ENCODE peak calls at places on chromosomes 5 and 9, in four cellular contexts. H, D, Q and F are unnamed samples.

GRCh38 chr5:135986891-135987401 is 32.2 kb upstream of the LECT2 start:
- DNase-seq in Q (no peak), D (no peak), H (no peak), F (no peak)

GRCh38 chr5:2894347-2895135 is 143.1 kb upstream of the IRX2 start:
- DNase-seq in H (no peak), Q (no peak), D (no peak), F (no peak)

GRCh38 chr9:81661339-81661738 is 28.0 kb downstream of the TLE1 start:
- DNase-seq in Q (no peak), H (no peak), D (no peak), F (no peak)

GRCh38 chr5:138946831-138947560 is 71.9 kb upstream of the LRRTM2 start:
- DNase-seq in D (no peak), Q (no peak), H (no peak), F (peak; percentile 21)

GRCh38 chr5:150599917-150600511 is 40.4 kb upstream of the SYNPO start:
- DNase-seq in H (no peak), Q (peak; percentile 79), D (no peak), F (peak; percentile 76)

GRCh38 chr5:59790399-59791130 is 103.0 kb downstream of the PDE4D start:
- DNase-seq in D (no peak), Q (peak; percentile 54), H (no peak), F (no peak)

GRCh38 chr5:97118623-97119022 is 23.8 kb downstream of the LIX1 start:
- DNase-seq in Q (no peak), D (no peak), H (no peak), F (no peak)

GRCh38 chr5:98796197-98796972 is 22.9 kb downstream of the RGMB start:
- DNase-seq in Q (peak; percentile 31), D (peak; percentile 76), H (peak; percentile 56), F (peak; percentile 65)

GRCh38 chr5:73399761-73400160 is 48.8 kb downstream of the FOXD1 start:
- DNase-seq in Q (no peak), H (no peak), D (no peak), F (no peak)

GRCh38 chr5:74588415-74588814 is 52.1 kb downstream of the ENC1 start:
- DNase-seq in H (no peak), Q (no peak), D (no peak), F (no peak)

GRCh38 chr5:31372124-31372523 is 159.8 kb downstream of the DROSHA start:
- DNase-seq in D (no peak), H (no peak), Q (no peak), F (no peak)

GRCh38 chr9:5587024-5587423 is 41.9 kb upstream of the RIC1 start:
- DNase-seq in D (no peak), H (no peak), Q (no peak), F (no peak)

GRCh38 chr5:175717837-175718236 is 60.0 kb downstream of the HRH2 start:
- DNase-seq in H (no peak), Q (no peak), D (no peak), F (no peak)

GRCh38 chr5:110757118-110757729 is 18.4 kb downstream of the SLC25A46 start:
- DNase-seq in D (peak; percentile 83), H (peak; percentile 33), Q (no peak), F (no peak)

GRCh38 chr9:128169925-128170324 is 9.9 kb downstream of the BBLN start:
- DNase-seq in Q (no peak), H (no peak), D (no peak), F (no peak)

GRCh38 chr5:140925806-140926205 is 293 bp upstream of the PCDHAC1 start:
- DNase-seq in H (no peak), D (no peak), Q (no peak), F (no peak)

GRCh38 chr9:114315723-114316363 is 7.1 kb upstream of the ORM1 start:
- DNase-seq in H (no peak), Q (peak; percentile 3), D (no peak), F (no peak)

GRCh38 chr5:130280528-130281217 is 376.4 kb downstream of the CHSY3 start:
- DNase-seq in D (no peak), Q (no peak), H (no peak), F (no peak)

GRCh38 chr5:36059571-36060515 is 6.8 kb downstream of the UGT3A2 start:
- DNase-seq in H (no peak), Q (no peak), D (peak; percentile 34), F (no peak)

GRCh38 chr5:16457853-16458252 is 7.7 kb downstream of the ZNF622 start:
- DNase-seq in D (no peak), Q (no peak), H (no peak), F (no peak)

GRCh38 chr9:133120343-133121199 is 469 bp downstream of the RALGDS start:
- DNase-seq in H (no peak), Q (no peak), D (no peak), F (no peak)

GRCh38 chr5:132136906-132137305 is 63.3 kb downstream of the CSF2 start:
- DNase-seq in Q (no peak), H (no peak), D (no peak), F (no peak)

GRCh38 chr9:84697042-84697441 is 27.5 kb downstream of the NTRK2 start:
- DNase-seq in D (no peak), Q (no peak), H (no peak), F (no peak)

GRCh38 chr9:84699897-84700395 is 30.4 kb downstream of the NTRK2 start:
- DNase-seq in Q (no peak), H (no peak), D (no peak), F (no peak)

GRCh38 chr9:84691634-84692033 is 22.1 kb downstream of the NTRK2 start:
- DNase-seq in D (no peak), H (no peak), Q (no peak), F (no peak)

GRCh38 chr9:84697494-84698114 is 28.1 kb downstream of the NTRK2 start:
- DNase-seq in Q (peak; percentile 18), D (peak; percentile 71), H (no peak), F (peak; percentile 83)

GRCh38 chr9:84694248-84694647 is 24.7 kb downstream of the NTRK2 start:
- DNase-seq in D (no peak), H (no peak), Q (no peak), F (no peak)
- H3K4me3 ChIP-seq in D (no peak overlapping the region), H (no peak overlapping the region), Q (no peak overlapping the region), F (no peak overlapping the region)

GRCh38 chr5:52807037-52807436 is 19.3 kb downstream of the ITGA1 start:
- DNase-seq in Q (no peak), H (no peak), D (no peak), F (no peak)
- H3K4me1 ChIP-seq in Q (peaks cover 26% of the 10 kb centered on the region), H (peaks cover 3% of the 10 kb centered on the region), D (peaks cover 9% of the 10 kb centered on the region), F (peaks cover 93% of the 10 kb centered on the region)

DNA sequence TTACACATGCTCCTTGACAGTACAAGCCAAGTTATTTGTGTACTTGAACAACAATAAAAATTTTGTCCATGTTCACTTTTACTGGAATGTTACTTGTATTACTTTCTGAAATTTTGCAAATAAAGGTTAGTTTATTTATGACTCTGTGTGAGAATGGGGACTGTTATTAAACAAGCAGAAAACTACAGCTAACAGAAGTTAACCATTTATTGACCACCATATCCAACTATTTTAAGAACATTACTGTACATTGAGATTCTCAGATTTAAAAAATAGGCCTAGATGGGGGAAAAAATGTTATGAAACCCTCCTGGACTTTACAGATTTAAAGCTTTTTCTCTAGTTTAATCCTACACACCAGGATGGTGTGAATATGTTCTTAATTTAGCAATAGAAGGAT is 1.8 kb downstream of the SLC25A51 start:
- DNase-seq in D (no peak), H (no peak), Q (no peak), F (no peak)
- H3K4me3 ChIP-seq in D (peak overlapping the region; percentile 79), H (peak overlapping the region; percentile 69), Q (no peak overlapping the region), F (no peak overlapping the region)

DNA sequence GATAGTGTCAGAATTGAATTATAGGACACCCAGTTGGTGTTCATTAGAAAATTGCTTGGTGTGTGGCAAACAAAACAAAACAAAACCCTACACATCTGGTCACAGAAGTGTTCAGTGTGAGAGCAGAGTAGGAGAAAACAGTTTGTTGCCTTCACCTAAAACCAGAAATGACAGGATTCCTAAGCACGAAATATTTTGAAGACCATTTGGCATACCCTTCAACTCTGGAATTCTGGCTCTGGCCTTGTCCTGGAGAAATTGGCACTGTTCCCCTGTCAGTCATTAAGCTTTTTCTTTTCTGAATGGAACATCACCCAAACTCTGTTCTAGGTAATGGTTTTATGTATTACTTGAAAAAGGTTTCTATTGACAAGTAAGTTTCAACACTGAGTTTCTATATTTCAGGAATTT is 110.2 kb upstream of the PCA3 start:
- DNase-seq in Q (no peak), H (no peak), D (no peak), F (no peak)
- H3K4me1 ChIP-seq in Q (no peaks in the 10 kb centered on the region), H (peaks cover 13% of the 10 kb centered on the region), D (peaks cover 14% of the 10 kb centered on the region), F (no peaks in the 10 kb centered on the region)

GRCh38 chr5:161847447-161847846 is 473 bp upstream of the GABRA1 start:
- DNase-seq in Q (no peak), H (no peak), D (no peak), F (no peak)
- H3K4me3 ChIP-seq in Q (no peak overlapping the region), H (no peak overlapping the region), D (no peak overlapping the region), F (no peak overlapping the region)

GRCh38 chr5:118980438-118980837 is 7.9 kb downstream of the DTWD2 start:
- DNase-seq in Q (no peak), D (no peak), H (no peak), F (no peak)
- H3K4me1 ChIP-seq in Q (no peaks in the 10 kb centered on the region), D (no peaks in the 10 kb centered on the region), H (no peaks in the 10 kb centered on the region), F (no peaks in the 10 kb centered on the region)

GRCh38 chr9:124769451-124770358 is 1.4 kb downstream of the NR6A1 start:
- DNase-seq in D (peak; percentile 66), H (no peak), Q (no peak), F (no peak)
- H3K4me3 ChIP-seq in D (peak overlapping the region; percentile 79), H (peak overlapping the region; percentile 31), Q (peak overlapping the region; percentile 43), F (no peak overlapping the region)

GRCh38 chr9:89426389-89426961 is 71.4 kb downstream of the SEMA4D start:
- DNase-seq in Q (no peak), H (no peak), D (no peak), F (no peak)
- H3K4me1 ChIP-seq in Q (no peaks in the 10 kb centered on the region), H (peaks cover 89% of the 10 kb centered on the region), D (peaks cover 15% of the 10 kb centered on the region), F (peaks cover 24% of the 10 kb centered on the region)

GRCh38 chr9:19493845-19494244 is 85.0 kb downstream of the ACER2 start:
- DNase-seq in D (no peak), H (no peak), Q (no peak), F (no peak)

GRCh38 chr9:19490269-19490668 is 81.5 kb downstream of the ACER2 start:
- DNase-seq in H (no peak), Q (no peak), D (no peak), F (no peak)

GRCh38 chr9:19492775-19493173 is 84.0 kb downstream of the ACER2 start:
- DNase-seq in H (no peak), Q (no peak), D (no peak), F (no peak)

GRCh38 chr9:19495186-19496028 is 86.6 kb downstream of the ACER2 start:
- DNase-seq in H (no peak), D (no peak), Q (no peak), F (no peak)

GRCh38 chr9:19493174-19493811 is 84.5 kb downstream of the ACER2 start:
- DNase-seq in H (peak; percentile 37), Q (peak; percentile 28), D (peak; percentile 82), F (peak; percentile 91)
- H3K4me3 ChIP-seq in H (peak overlapping the region; percentile 26), Q (peak overlapping the region; percentile 24), D (no peak overlapping the region), F (no peak overlapping the region)

GRCh38 chr5:52743012-52743411 is 44.7 kb upstream of the ITGA1 start:
- DNase-seq in D (no peak), Q (no peak), H (no peak), F (no peak)

GRCh38 chr5:52734557-52734956 is 53.2 kb upstream of the ITGA1 start:
- DNase-seq in Q (no peak), D (no peak), H (no peak), F (no peak)

GRCh38 chr5:52740007-52740406 is 47.7 kb upstream of the ITGA1 start:
- DNase-seq in Q (no peak), D (no peak), H (no peak), F (no peak)

GRCh38 chr5:52735139-52735538 is 52.6 kb upstream of the ITGA1 start:
- DNase-seq in Q (no peak), H (no peak), D (no peak), F (no peak)

GRCh38 chr5:52738095-52738506 is 49.6 kb upstream of the ITGA1 start:
- DNase-seq in Q (no peak), H (no peak), D (no peak), F (peak; percentile 27)
- H3K4me1 ChIP-seq in Q (no peaks in the 10 kb centered on the region), H (peaks cover 19% of the 10 kb centered on the region), D (no peaks in the 10 kb centered on the region), F (peaks cover 22% of the 10 kb centered on the region)